ENCODE peak calls at places on chromosome 12, in six cellular contexts. One of them, this sample, is unnamed.

GRCh38 chr12:94074970-94075695 is 73.2 kb upstream of the PLXNC1 start:
- DNase-seq in stomach: peak
- DNase-seq in heart left ventricle: peak
- DNase-seq in BJ: peak
- DNase-seq in AG10803: peak
- DNase-seq in mucosa of descending colon: no peak
- DNase-seq in this sample: no peak

GRCh38 chr12:11668611-11669010 is 19.1 kb downstream of the ETV6 start:
- DNase-seq in AG10803: no peak
- DNase-seq in heart left ventricle: no peak
- DNase-seq in BJ: no peak
- DNase-seq in mucosa of descending colon: no peak
- DNase-seq in stomach: no peak
- DNase-seq in this sample: no peak

GRCh38 chr12:13961983-13962382 is 19.4 kb downstream of the GRIN2B start:
- DNase-seq in stomach: no peak
- DNase-seq in AG10803: no peak
- DNase-seq in heart left ventricle: no peak
- DNase-seq in BJ: no peak
- DNase-seq in mucosa of descending colon: no peak
- DNase-seq in this sample: no peak

GRCh38 chr12:132723764-132724140 is 13.1 kb downstream of the PGAM5 start:
- DNase-seq in BJ: no peak
- DNase-seq in heart left ventricle: no peak
- DNase-seq in AG10803: peak
- DNase-seq in mucosa of descending colon: no peak
- DNase-seq in stomach: no peak
- DNase-seq in this sample: no peak

GRCh38 chr12:71682466-71682865 is 3.4 kb upstream of the TMEM19 start:
- DNase-seq in BJ: no peak
- DNase-seq in mucosa of descending colon: no peak
- DNase-seq in heart left ventricle: no peak
- DNase-seq in AG10803: no peak
- DNase-seq in stomach: no peak
- DNase-seq in this sample: no peak

GRCh38 chr12:1579626-1580025 is 14.8 kb downstream of the FBXL14 start:
- DNase-seq in AG10803: peak
- DNase-seq in BJ: no peak
- DNase-seq in mucosa of descending colon: no peak
- DNase-seq in stomach: no peak
- DNase-seq in heart left ventricle: no peak
- DNase-seq in this sample: no peak

GRCh38 chr12:30964896-30965612 is 38.5 kb downstream of the TSPAN11 start:
- DNase-seq in AG10803: no peak
- DNase-seq in stomach: no peak
- DNase-seq in mucosa of descending colon: no peak
- DNase-seq in BJ: no peak
- DNase-seq in heart left ventricle: no peak
- DNase-seq in this sample: no peak

GRCh38 chr12:18368594-18368993 is 107.3 kb downstream of the PIK3C2G start:
- DNase-seq in heart left ventricle: no peak
- DNase-seq in stomach: no peak
- DNase-seq in AG10803: no peak
- DNase-seq in mucosa of descending colon: no peak
- DNase-seq in BJ: no peak
- DNase-seq in this sample: no peak

GRCh38 chr12:124745891-124746570 is 117.6 kb downstream of the SCARB1 start:
- DNase-seq in heart left ventricle: peak
- DNase-seq in mucosa of descending colon: peak
- DNase-seq in stomach: peak
- DNase-seq in BJ: peak
- DNase-seq in AG10803: peak
- DNase-seq in this sample: no peak

GRCh38 chr12:122991623-122992275 is 11.3 kb downstream of the ARL6IP4 start:
- DNase-seq in heart left ventricle: peak
- DNase-seq in mucosa of descending colon: peak
- DNase-seq in stomach: no peak
- DNase-seq in BJ: no peak
- DNase-seq in AG10803: no peak
- DNase-seq in this sample: no peak

GRCh38 chr12:12180575-12180974 is 86.3 kb downstream of the LRP6 start:
- DNase-seq in heart left ventricle: no peak
- DNase-seq in stomach: no peak
- DNase-seq in BJ: no peak
- DNase-seq in AG10803: peak
- DNase-seq in mucosa of descending colon: no peak
- DNase-seq in this sample: no peak

GRCh38 chr12:46944771-46945170 is 119.0 kb upstream of the SLC38A4 start:
- DNase-seq in mucosa of descending colon: no peak
- DNase-seq in AG10803: no peak
- DNase-seq in BJ: no peak
- DNase-seq in stomach: no peak
- DNase-seq in heart left ventricle: no peak
- DNase-seq in this sample: no peak

DNA sequence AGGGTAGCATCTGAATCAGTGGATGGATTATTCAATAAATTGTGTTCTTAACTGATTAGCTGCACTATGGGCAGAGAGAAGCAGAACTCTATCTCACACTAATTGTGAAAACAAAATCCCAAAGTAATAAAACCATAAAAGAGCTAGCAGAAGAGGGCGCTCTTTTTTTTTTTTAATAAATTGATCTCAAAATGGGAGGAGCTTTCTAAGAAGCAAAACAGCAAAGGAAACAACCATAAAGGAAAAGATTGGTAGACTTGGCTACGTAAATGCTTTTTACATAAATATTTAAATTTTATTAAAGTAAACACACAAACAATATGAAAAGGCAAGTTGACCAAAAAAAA is 1.5 kb upstream of the TM7SF3 start:
- DNase-seq in mucosa of descending colon: no peak
- DNase-seq in BJ: no peak
- DNase-seq in AG10803: peak
- DNase-seq in stomach: no peak
- DNase-seq in heart left ventricle: no peak
- DNase-seq in this sample: no peak
- TF ChIP-seq CTCF in mucosa of descending colon: no peak
- TF ChIP-seq CTCF in BJ: peak
- TF ChIP-seq CTCF in AG10803: peak
- TF ChIP-seq CTCF in stomach: peak
- TF ChIP-seq CTCF in heart left ventricle: peak
- TF ChIP-seq CTCF in this sample: no peak

DNA sequence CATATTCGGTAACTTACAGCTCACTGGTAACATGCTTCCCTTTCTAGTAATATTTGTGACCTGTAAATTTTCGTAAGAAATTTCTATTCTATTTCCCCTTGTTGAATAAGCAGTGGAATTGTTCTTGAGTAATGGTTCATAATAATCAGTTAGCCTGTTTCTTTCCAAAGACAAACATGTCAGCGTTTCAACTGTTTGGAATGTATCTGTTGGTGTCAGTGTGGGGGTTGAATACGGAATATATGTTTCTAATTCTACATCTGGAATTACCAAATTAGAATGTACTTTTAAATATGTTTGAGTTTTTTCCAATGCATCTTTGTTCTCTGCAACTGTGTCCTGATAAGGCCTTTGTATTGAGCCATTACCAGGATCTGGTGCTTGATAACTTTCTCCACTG is 2.0 kb downstream of the BBS10 start:
- DNase-seq in BJ: no peak
- DNase-seq in heart left ventricle: no peak
- DNase-seq in AG10803: peak
- DNase-seq in mucosa of descending colon: no peak
- DNase-seq in stomach: no peak
- DNase-seq in this sample: no peak
- H3K4me3 ChIP-seq in BJ: no peak
- H3K4me3 ChIP-seq in heart left ventricle: no peak
- H3K4me3 ChIP-seq in AG10803: no peak
- H3K4me3 ChIP-seq in mucosa of descending colon: no peak
- H3K4me3 ChIP-seq in stomach: no peak
- H3K4me3 ChIP-seq in this sample: no peak

GRCh38 chr12:15638231-15638630 is 151.0 kb downstream of the EPS8 start:
- DNase-seq in AG10803: no peak
- DNase-seq in BJ: no peak
- DNase-seq in stomach: no peak
- DNase-seq in mucosa of descending colon: no peak
- DNase-seq in heart left ventricle: no peak
- DNase-seq in this sample: no peak
- TF ChIP-seq CTCF in AG10803: no peak
- TF ChIP-seq CTCF in BJ: no peak
- TF ChIP-seq CTCF in stomach: no peak
- TF ChIP-seq CTCF in mucosa of descending colon: no peak
- TF ChIP-seq CTCF in heart left ventricle: no peak
- TF ChIP-seq CTCF in this sample: no peak

GRCh38 chr12:60269611-60270269 is 673.9 kb downstream of the SLC16A7 start:
- DNase-seq in stomach: no peak
- DNase-seq in AG10803: no peak
- DNase-seq in BJ: no peak
- DNase-seq in heart left ventricle: no peak
- DNase-seq in mucosa of descending colon: no peak
- DNase-seq in this sample: no peak
- H3K4me3 ChIP-seq in stomach: no peak
- H3K4me3 ChIP-seq in AG10803: no peak
- H3K4me3 ChIP-seq in BJ: no peak
- H3K4me3 ChIP-seq in heart left ventricle: no peak
- H3K4me3 ChIP-seq in mucosa of descending colon: no peak
- H3K4me3 ChIP-seq in this sample: no peak

This sample was measured in LNCaP clone FGC.